ENCODE peak calls at places on chromosomes 13 and 19, in four cellular contexts. T is colonic mucosa; L is PC-9; S is stimulated activated CD4-positive, alpha-beta T cell treated with anti-CD3 and anti-CD28 coated beads, TNF-alpha, amount 100 ng/mL, for 4 hours. O is an unnamed sample.

GRCh38 chr13:23667750-23668149 is 97.5 kb downstream of the TNFRSF19 start:
- DNase-seq in L (no peak), S (no peak), T (no peak), O (no peak)

GRCh38 chr19:12841094-12841493 is 2.8 kb downstream of the MAST1 start:
- DNase-seq in T (no peak), L (peak; percentile 49), S (no peak), O (no peak)

GRCh38 chr19:35903550-35904179 is 1.3 kb downstream of the HCST start:
- DNase-seq in T (peak; percentile 76), S (peak; percentile 90), L (peak; percentile 76), O (no peak)

GRCh38 chr19:7751157-7751783 is 3.9 kb upstream of the CD209 start:
- DNase-seq in L (no peak), T (no peak), S (no peak), O (peak; percentile 8)

GRCh38 chr13:73167046-73167820 is 108.4 kb downstream of the KLF5 start:
- DNase-seq in S (no peak), L (no peak), T (no peak), O (no peak)

GRCh38 chr13:83024226-83024625 is 858.0 kb downstream of the SLITRK1 start:
- DNase-seq in S (no peak), L (no peak), T (no peak), O (no peak)

GRCh38 chr13:28470286-28470685 is 24.6 kb downstream of the FLT1 start:
- DNase-seq in S (no peak), L (no peak), T (no peak), O (no peak)

GRCh38 chr19:16536130-16536529 is 6.1 kb downstream of the CHERP start:
- DNase-seq in S (no peak), T (no peak), L (no peak), O (no peak)

GRCh38 chr19:31347828-31348314 is 1.4 kb downstream of the TSHZ3 start:
- DNase-seq in L (no peak), T (no peak), S (no peak), O (no peak)

GRCh38 chr13:97460004-97460756 is 26.2 kb downstream of the RAP2A start:
- DNase-seq in S (no peak), L (no peak), T (no peak), O (no peak)

GRCh38 chr13:112700291-112701060 is 10.6 kb downstream of the ATP11A start:
- DNase-seq in T (no peak), S (no peak), L (no peak), O (no peak)

GRCh38 chr13:79710376-79710775 is 229.4 kb downstream of the NDFIP2 start:
- DNase-seq in L (no peak), S (no peak), T (no peak), O (no peak)

GRCh38 chr13:82506805-82507404 is 1375.4 kb downstream of the SLITRK1 start:
- DNase-seq in L (no peak), S (no peak), T (no peak), O (no peak)

GRCh38 chr13:45040626-45041025 is 51.3 kb downstream of the GPALPP1 start:
- DNase-seq in S (no peak), T (no peak), L (no peak), O (no peak)

GRCh38 chr13:33679658-33680012 is 138.3 kb upstream of the RFC3 start:
- DNase-seq in S (no peak), L (no peak), T (no peak), O (no peak)

GRCh38 chr13:57123660-57124059 is 17.1 kb upstream of the PRR20A start:
- DNase-seq in L (no peak), S (no peak), T (no peak), O (no peak)

GRCh38 chr19:23867895-23868294 is 46.8 kb upstream of the ZNF726 start:
- DNase-seq in L (no peak), S (no peak), T (no peak), O (no peak)

GRCh38 chr19:12946092-12946845 is 607 bp downstream of the RAD23A start:
- DNase-seq in L (peak; percentile 73), S (no peak), T (peak; percentile 72), O (no peak)

GRCh38 chr13:99191900-99192399 is 8.7 kb upstream of the UBAC2 start:
- DNase-seq in S (no peak), T (peak; percentile 78), L (peak; percentile 52), O (peak; percentile 33)

GRCh38 chr13:21359855-21360254 is 99.2 kb downstream of the ZDHHC20 start:
- DNase-seq in L (no peak), S (no peak), T (no peak), O (no peak)

GRCh38 chr19:16143399-16144215 is at the start of gene HSH2D:
- DNase-seq in S (peak; percentile 55), L (peak; percentile 88), T (peak; percentile 92), O (peak; percentile 81)

GRCh38 chr19:48513289-48514122 is 1.9 kb upstream of the LMTK3 start:
- DNase-seq in T (peak; percentile 78), S (peak; percentile 50), L (peak; percentile 62), O (no peak)

GRCh38 chr19:53537523-53538377 is at the start of gene ZNF331:
- DNase-seq in L (peak; percentile 72), T (peak; percentile 71), S (peak; percentile 83), O (no peak)

GRCh38 chr13:71829542-71829941 is 37.5 kb downstream of the DACH1 start:
- DNase-seq in S (no peak), T (no peak), L (no peak), O (no peak)

GRCh38 chr19:35742121-35742724 is at the start of gene IGFLR1:
- DNase-seq in S (peak; percentile 45), T (peak; percentile 53), L (no peak), O (no peak)

GRCh38 chr19:43538922-43539321 is 5.9 kb downstream of the ZNF575 start:
- DNase-seq in T (no peak), L (no peak), S (no peak), O (no peak)

GRCh38 chr13:112876305-112877000 is 92.6 kb upstream of the MCF2L start:
- DNase-seq in S (no peak), L (no peak), T (no peak), O (no peak)

GRCh38 chr19:30090476-30090875 is 148.4 kb downstream of the URI1 start:
- DNase-seq in L (no peak), S (no peak), T (no peak), O (no peak)

GRCh38 chr13:98312606-98313005 is 135.5 kb upstream of the RNF113B start:
- DNase-seq in L (no peak), S (no peak), T (no peak), O (no peak)

GRCh38 chr13:75079226-75079625 is 402.7 kb downstream of the TBC1D4 start:
- DNase-seq in T (no peak), L (no peak), S (no peak), O (no peak)

GRCh38 chr19:54668353-54668752 is 5.6 kb downstream of the LILRB4 start:
- DNase-seq in S (no peak), T (no peak), L (no peak), O (no peak)

GRCh38 chr19:10888421-10888866 is 17.1 kb downstream of the CARM1 start:
- DNase-seq in T (no peak), S (no peak), L (no peak), O (no peak)

GRCh38 chr19:29532097-29532496 is 6.3 kb downstream of the VSTM2B start:
- DNase-seq in T (no peak), S (no peak), L (no peak), O (no peak)

GRCh38 chr13:113963376-113963775 is 10.5 kb downstream of the C13orf46 start:
- DNase-seq in S (no peak), T (no peak), L (no peak), O (no peak)

GRCh38 chr13:31970237-31970930 is 61.2 kb upstream of the FRY start:
- DNase-seq in L (no peak), S (no peak), T (no peak), O (peak; percentile 74)

GRCh38 chr19:8515317-8515716 is 1.4 kb upstream of the ZNF414 start:
- DNase-seq in T (no peak), L (no peak), S (peak; percentile 37), O (no peak)

GRCh38 chr19:18464646-18465045 is 26.7 kb upstream of the ISYNA1 start:
- DNase-seq in S (no peak), L (no peak), T (peak; percentile 80), O (no peak)

GRCh38 chr13:19056355-19056880 is 125.2 kb downstream of the TUBA3C start:
- DNase-seq in T (no peak), S (no peak), L (no peak), O (no peak)

O was measured in epithelial cell of prostate.